ENCODE peak calls at places on chromosomes 12 and 14, in four cellular contexts. V is CD8-positive, alpha-beta memory T cell; I is endothelial cell of umbilical vein; X is right cardiac atrium. O is an unnamed sample. For H3K9me3, the result is how much of the 10 kb centered on the place peaks cover.

GRCh38 chr14:56659964-56660551 is 80.5 kb downstream of the TMEM260 start:
- DNase-seq in X (no peak), I (peak), V (no peak), O (no peak)

GRCh38 chr12:107228076-107228475 is 134.7 kb upstream of the CRY1 start:
- DNase-seq in X (no peak), I (no peak), V (no peak), O (no peak)

GRCh38 chr12:19382111-19382526 is 57.2 kb upstream of the AEBP2 start:
- DNase-seq in V (no peak), X (peak), I (peak), O (no peak)

GRCh38 chr14:61568572-61569011 is 126.7 kb upstream of the HIF1A start:
- DNase-seq in I (no peak), X (no peak), V (peak), O (peak)

GRCh38 chr14:33516898-33517436 is 433.9 kb downstream of the EGLN3 start:
- DNase-seq in I (no peak), V (no peak), X (no peak), O (no peak)

GRCh38 chr12:12892670-12893290 is 1.4 kb downstream of the GPRC5A start:
- DNase-seq in I (no peak), V (no peak), X (no peak), O (no peak)

GRCh38 chr12:72982351-72982750 is 710.2 kb downstream of the TRHDE start:
- DNase-seq in X (no peak), I (no peak), V (no peak), O (no peak)

GRCh38 chr12:92769124-92769901 is 66.5 kb downstream of the PLEKHG7 start:
- DNase-seq in V (no peak), X (no peak), I (peak), O (no peak)

GRCh38 chr12:40921563-40922163 is 229.4 kb downstream of the CNTN1 start:
- DNase-seq in I (peak), V (no peak), X (no peak), O (no peak)

GRCh38 chr14:91380610-91381371 is 36.8 kb downstream of the CCDC88C start:
- DNase-seq in X (peak), I (peak), V (no peak), O (no peak)

GRCh38 chr12:130703733-130704375 is 12.2 kb downstream of the RIMBP2 start:
- DNase-seq in V (no peak), X (no peak), I (no peak), O (no peak)

GRCh38 chr14:101734241-101734847 is 27.2 kb upstream of the PPP2R5C start:
- DNase-seq in I (no peak), V (no peak), X (no peak), O (no peak)

GRCh38 chr14:55921516-55921915 is 196.7 kb upstream of the PELI2 start:
- DNase-seq in I (peak), V (no peak), X (no peak), O (no peak)

GRCh38 chr12:71430756-71431155 is 8.8 kb upstream of the LGR5 start:
- DNase-seq in I (no peak), V (no peak), X (no peak), O (no peak)

DNA sequence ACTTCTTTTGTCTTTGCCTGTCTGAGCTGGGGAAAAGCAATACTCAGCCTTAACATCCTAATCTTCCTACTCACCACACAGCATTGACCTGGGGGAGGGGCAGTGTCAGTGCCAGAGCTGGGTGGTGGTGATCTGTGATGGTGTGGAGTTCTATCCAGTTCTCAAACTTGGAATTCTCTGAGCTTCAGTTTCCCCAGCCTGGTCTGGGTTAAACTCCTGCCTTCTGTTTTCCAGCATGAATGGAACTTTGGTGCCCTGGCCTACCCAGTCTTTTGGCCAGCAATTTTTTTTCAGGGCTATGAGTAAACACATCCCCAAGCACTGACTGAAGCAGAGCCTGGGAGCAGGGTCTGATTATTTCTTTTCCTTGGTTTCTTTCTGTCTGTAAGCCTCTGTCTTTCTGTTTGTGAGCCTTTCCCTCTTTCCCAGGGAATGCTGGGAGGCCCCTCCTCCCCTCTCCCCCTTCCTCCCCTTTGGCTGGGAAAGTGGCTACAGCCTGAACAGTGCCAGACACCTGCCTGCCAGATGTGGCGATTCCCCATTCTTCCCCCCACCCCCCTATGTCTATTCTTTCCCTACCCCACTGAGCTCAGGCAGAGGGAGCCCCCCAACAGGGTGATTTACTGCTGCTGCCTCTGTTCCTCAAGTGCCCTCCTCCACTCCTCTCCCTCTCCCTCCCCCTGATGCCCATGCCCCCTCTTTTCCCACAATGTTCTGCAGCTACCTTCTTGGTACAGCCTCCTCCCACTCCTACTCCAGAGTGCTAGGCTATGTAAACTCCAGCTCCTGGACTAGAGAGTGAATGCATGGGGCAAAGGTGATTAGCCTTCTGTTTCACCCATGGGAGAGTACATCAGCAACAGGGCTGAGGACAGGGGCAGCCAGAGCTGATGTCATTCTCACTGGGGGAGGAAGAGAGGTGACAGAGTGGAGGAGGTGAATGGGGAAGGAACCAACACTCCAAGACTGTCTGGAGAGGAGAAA is 11.1 kb downstream of the GPR84 start:
- DNase-seq in I (no peak), V (no peak), X (no peak), O (no peak)
- H3K4me3 ChIP-seq in I (no peak), V (no peak), X (no peak), O (no peak)

GRCh38 chr14:79134346-79134745 is 964.2 kb downstream of the NRXN3 start:
- DNase-seq in I (no peak), V (no peak), X (no peak), O (no peak)
- H3K9me3 ChIP-seq in I (under half), V (under half), X (under half), O (under half)

GRCh38 chr14:28141662-28142061 is 624.9 kb upstream of the FOXG1 start:
- DNase-seq in X (no peak), V (no peak), I (no peak), O (no peak)
- H3K27ac ChIP-seq in X (no peak), V (no peak), I (no peak), O (no peak)

GRCh38 chr14:92676448-92677086 is 71.9 kb downstream of the LGMN start:
- DNase-seq in V (no peak), X (no peak), I (no peak), O (no peak)
- H3K4me3 ChIP-seq in V (no peak), X (no peak), I (no peak), O (no peak)

GRCh38 chr12:34306133-34306830 is 284.0 kb downstream of the ALG10 start:
- DNase-seq in V (no peak), X (no peak), I (no peak), O (no peak)

DNA sequence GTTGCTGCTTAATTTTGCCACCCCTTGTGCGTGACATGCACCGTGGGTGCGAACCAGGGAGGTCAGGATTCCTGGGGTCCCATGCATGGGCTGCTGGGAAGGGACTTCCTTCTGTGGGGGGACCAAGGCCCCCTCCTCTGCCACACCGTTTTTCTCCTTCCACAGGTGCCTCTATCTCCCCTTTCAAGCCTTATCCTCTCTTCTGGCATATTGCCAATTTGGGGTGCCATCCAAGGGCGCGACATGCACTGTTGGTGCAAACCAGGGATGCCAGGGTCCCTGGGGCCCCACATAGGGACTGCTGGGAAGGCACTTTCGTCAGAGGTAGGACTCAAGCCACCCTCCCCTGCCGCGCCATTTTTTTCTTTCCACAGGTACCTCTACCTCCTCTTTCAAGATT is 289.0 kb downstream of the ALG10 start:
- DNase-seq in I (no peak), V (no peak), X (no peak), O (no peak)
- H3K9me3 ChIP-seq in I (under half), V (under half), X (under half), O (half or more)

GRCh38 chr12:67270622-67271021 is 1.5 kb downstream of the CAND1 start:
- DNase-seq in X (no peak), I (no peak), V (no peak), O (no peak)

GRCh38 chr12:67274186-67274585 is 5.0 kb downstream of the CAND1 start:
- DNase-seq in X (no peak), I (peak), V (no peak), O (no peak)

GRCh38 chr12:67269632-67270578 is 747 bp downstream of the CAND1 start:
- DNase-seq in V (no peak), I (peak), X (peak), O (peak)

GRCh38 chr12:67268896-67269631 is at the start of gene CAND1:
- DNase-seq in X (peak), I (peak), V (peak), O (peak)

DNA sequence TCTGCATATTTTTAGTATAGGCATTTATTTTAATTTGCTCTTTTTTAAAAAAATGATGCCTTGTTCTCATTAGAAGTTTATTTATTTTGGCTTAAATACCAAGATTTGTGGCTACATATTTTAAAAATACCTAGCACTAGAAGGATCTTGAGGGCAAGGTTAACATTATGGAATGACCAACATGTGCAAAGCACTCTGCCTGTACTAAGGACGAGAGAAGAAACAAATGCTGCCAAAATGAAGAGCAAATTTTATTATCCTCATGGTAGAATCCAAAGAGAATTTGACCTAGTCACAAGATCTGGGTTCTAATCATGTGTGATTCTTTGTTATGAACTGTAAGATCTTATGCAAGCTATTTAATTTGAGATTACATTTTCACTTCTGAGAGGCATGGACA is 2.8 kb downstream of the CAND1 start:
- DNase-seq in I (no peak), X (no peak), V (no peak), O (no peak)
- H3K27ac ChIP-seq in I (no peak), X (no peak), V (no peak), O (no peak)

GRCh38 chr12:50992814-50993213 is 33.4 kb downstream of the SLC11A2 start:
- DNase-seq in V (no peak), X (peak), I (peak), O (no peak)

GRCh38 chr12:50991296-50991695 is 34.9 kb downstream of the SLC11A2 start:
- DNase-seq in V (no peak), I (peak), X (no peak), O (no peak)

GRCh38 chr12:50988871-50989270 is 36.5 kb downstream of the HIGD1C start:
- DNase-seq in I (peak), X (no peak), V (no peak), O (no peak)

GRCh38 chr12:50988051-50988450 is 35.7 kb downstream of the HIGD1C start:
- DNase-seq in I (no peak), X (no peak), V (no peak), O (no peak)

DNA sequence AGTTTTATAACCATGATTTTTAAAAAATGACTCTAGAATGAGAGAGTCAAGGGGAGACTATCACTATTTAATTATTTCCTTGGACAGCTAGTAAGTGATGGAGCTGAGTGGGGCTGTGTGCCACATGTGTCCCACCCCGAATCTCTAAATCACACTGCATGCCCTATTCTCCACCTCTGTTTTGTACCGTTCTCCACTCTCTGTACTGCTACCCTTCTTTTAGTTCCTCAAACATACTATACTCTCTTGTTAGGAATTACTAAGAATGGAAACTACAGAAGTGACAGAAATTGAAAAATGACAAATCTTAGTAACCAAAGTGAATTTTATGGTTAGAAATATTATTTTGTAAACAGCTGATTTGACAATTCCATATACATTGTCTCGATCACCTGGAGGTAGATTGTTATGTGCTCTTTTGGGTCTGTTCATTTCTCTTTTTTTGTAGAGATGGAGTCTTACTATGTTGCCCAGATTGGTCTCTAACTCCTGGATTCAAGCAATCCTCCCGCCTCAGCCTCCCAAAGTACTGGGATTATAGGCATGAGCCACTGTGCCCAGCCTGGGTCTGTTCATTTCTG is 35.9 kb downstream of the SLC11A2 start:
- DNase-seq in V (no peak), X (no peak), I (no peak), O (no peak)
- H3K4me3 ChIP-seq in V (no peak), X (no peak), I (no peak), O (no peak)

DNA sequence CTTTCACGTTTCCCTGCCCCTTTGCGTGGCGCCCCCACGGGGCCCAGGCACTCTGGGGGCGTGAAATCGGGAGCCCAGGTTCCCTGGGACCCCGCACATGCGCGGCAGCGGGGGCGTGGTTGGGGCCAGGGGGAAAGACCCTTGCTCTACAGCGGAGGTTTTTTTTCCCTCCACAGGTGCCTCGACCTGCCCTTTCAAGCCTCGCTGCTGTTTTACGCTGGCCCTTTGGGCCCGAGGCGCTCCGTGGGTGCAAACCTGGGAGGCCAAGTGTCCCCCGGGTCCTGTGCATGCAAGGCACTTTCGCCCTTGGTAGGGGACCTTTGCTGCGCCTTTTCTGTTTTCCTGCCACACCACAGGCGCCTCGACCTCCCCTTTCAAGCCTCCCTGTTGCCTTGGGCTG is 329.8 kb downstream of the ALG10 start:
- DNase-seq in I (no peak), X (no peak), V (no peak), O (no peak)
- H3K9me3 ChIP-seq in I (under half), X (under half), V (under half), O (under half)